ENCODE peak calls at places on chromosomes 11 and 22, in seven cellular contexts. One of them, this sample, is unnamed. For H3K4me1, the result is how much of the 10 kb centered on the place peaks cover.

GRCh38 chr11:27445625-27446024 is 27.0 kb downstream of the LGR4 start:
- DNase-seq in IMR-90: no peak
- DNase-seq in pancreas: no peak
- DNase-seq in stomach: no peak
- DNase-seq in prostate gland: no peak
- DNase-seq in lung: no peak
- DNase-seq in cardiac muscle cell: no peak
- DNase-seq in this sample: no peak

GRCh38 chr22:27537481-27537891 is 264.1 kb downstream of the MN1 start:
- DNase-seq in prostate gland: no peak
- DNase-seq in pancreas: no peak
- DNase-seq in IMR-90: no peak
- DNase-seq in lung: no peak
- DNase-seq in stomach: no peak
- DNase-seq in cardiac muscle cell: peak
- DNase-seq in this sample: no peak

GRCh38 chr11:19079643-19080440 is 19.3 kb upstream of the MRGPRX2 start:
- DNase-seq in stomach: no peak
- DNase-seq in pancreas: no peak
- DNase-seq in cardiac muscle cell: peak
- DNase-seq in IMR-90: peak
- DNase-seq in lung: no peak
- DNase-seq in prostate gland: peak
- DNase-seq in this sample: no peak

GRCh38 chr11:134940441-134941125 is 528.5 kb upstream of the B3GAT1 start:
- DNase-seq in pancreas: no peak
- DNase-seq in IMR-90: no peak
- DNase-seq in cardiac muscle cell: no peak
- DNase-seq in lung: no peak
- DNase-seq in stomach: no peak
- DNase-seq in prostate gland: no peak
- DNase-seq in this sample: no peak

GRCh38 chr22:23067023-23067650 is 3.2 kb upstream of the GNAZ start:
- DNase-seq in cardiac muscle cell: no peak
- DNase-seq in IMR-90: no peak
- DNase-seq in lung: no peak
- DNase-seq in pancreas: no peak
- DNase-seq in stomach: peak
- DNase-seq in prostate gland: no peak
- DNase-seq in this sample: no peak

GRCh38 chr11:83540112-83540675 is 254.0 kb upstream of the CCDC90B start:
- DNase-seq in cardiac muscle cell: no peak
- DNase-seq in IMR-90: peak
- DNase-seq in lung: no peak
- DNase-seq in prostate gland: no peak
- DNase-seq in pancreas: no peak
- DNase-seq in stomach: no peak
- DNase-seq in this sample: no peak

GRCh38 chr11:65121447-65121864 is 478 bp downstream of the FAU start:
- DNase-seq in prostate gland: no peak
- DNase-seq in lung: no peak
- DNase-seq in pancreas: peak
- DNase-seq in stomach: no peak
- DNase-seq in cardiac muscle cell: no peak
- DNase-seq in IMR-90: no peak
- DNase-seq in this sample: no peak

GRCh38 chr11:118051611-118052461 is 25.0 kb upstream of the TMPRSS4 start:
- DNase-seq in cardiac muscle cell: no peak
- DNase-seq in stomach: peak
- DNase-seq in IMR-90: no peak
- DNase-seq in lung: no peak
- DNase-seq in prostate gland: no peak
- DNase-seq in pancreas: no peak
- DNase-seq in this sample: peak

GRCh38 chr11:125625225-125625593 is 246 bp downstream of the CHEK1 start:
- DNase-seq in prostate gland: no peak
- DNase-seq in lung: no peak
- DNase-seq in IMR-90: no peak
- DNase-seq in pancreas: no peak
- DNase-seq in stomach: no peak
- DNase-seq in cardiac muscle cell: no peak
- DNase-seq in this sample: no peak

GRCh38 chr11:1508986-1509385 is 22.4 kb upstream of the MOB2 start:
- DNase-seq in lung: no peak
- DNase-seq in pancreas: no peak
- DNase-seq in stomach: no peak
- DNase-seq in IMR-90: no peak
- DNase-seq in cardiac muscle cell: no peak
- DNase-seq in prostate gland: no peak
- DNase-seq in this sample: no peak
- H3K4me1 ChIP-seq in lung: under half
- H3K4me1 ChIP-seq in pancreas: under half
- H3K4me1 ChIP-seq in stomach: half or more
- H3K4me1 ChIP-seq in IMR-90: under half
- H3K4me1 ChIP-seq in cardiac muscle cell: under half
- H3K4me1 ChIP-seq in prostate gland: under half
- H3K4me1 ChIP-seq in this sample: half or more

GRCh38 chr11:60910281-60910687 is 3.7 kb upstream of the TMEM109 start:
- DNase-seq in pancreas: no peak
- DNase-seq in prostate gland: no peak
- DNase-seq in lung: no peak
- DNase-seq in IMR-90: no peak
- DNase-seq in cardiac muscle cell: no peak
- DNase-seq in stomach: peak
- DNase-seq in this sample: no peak

GRCh38 chr11:60913793-60914619 is at the start of gene TMEM109:
- DNase-seq in cardiac muscle cell: peak
- DNase-seq in stomach: peak
- DNase-seq in prostate gland: peak
- DNase-seq in lung: peak
- DNase-seq in pancreas: peak
- DNase-seq in IMR-90: peak
- DNase-seq in this sample: no peak

GRCh38 chr11:60910711-60911366 is 3.1 kb upstream of the TMEM109 start:
- DNase-seq in prostate gland: no peak
- DNase-seq in lung: no peak
- DNase-seq in stomach: no peak
- DNase-seq in cardiac muscle cell: no peak
- DNase-seq in IMR-90: no peak
- DNase-seq in pancreas: no peak
- DNase-seq in this sample: no peak

GRCh38 chr11:60912851-60913550 is 957 bp upstream of the TMEM109 start:
- DNase-seq in pancreas: peak
- DNase-seq in cardiac muscle cell: no peak
- DNase-seq in stomach: peak
- DNase-seq in prostate gland: peak
- DNase-seq in IMR-90: no peak
- DNase-seq in lung: no peak
- DNase-seq in this sample: no peak

DNA sequence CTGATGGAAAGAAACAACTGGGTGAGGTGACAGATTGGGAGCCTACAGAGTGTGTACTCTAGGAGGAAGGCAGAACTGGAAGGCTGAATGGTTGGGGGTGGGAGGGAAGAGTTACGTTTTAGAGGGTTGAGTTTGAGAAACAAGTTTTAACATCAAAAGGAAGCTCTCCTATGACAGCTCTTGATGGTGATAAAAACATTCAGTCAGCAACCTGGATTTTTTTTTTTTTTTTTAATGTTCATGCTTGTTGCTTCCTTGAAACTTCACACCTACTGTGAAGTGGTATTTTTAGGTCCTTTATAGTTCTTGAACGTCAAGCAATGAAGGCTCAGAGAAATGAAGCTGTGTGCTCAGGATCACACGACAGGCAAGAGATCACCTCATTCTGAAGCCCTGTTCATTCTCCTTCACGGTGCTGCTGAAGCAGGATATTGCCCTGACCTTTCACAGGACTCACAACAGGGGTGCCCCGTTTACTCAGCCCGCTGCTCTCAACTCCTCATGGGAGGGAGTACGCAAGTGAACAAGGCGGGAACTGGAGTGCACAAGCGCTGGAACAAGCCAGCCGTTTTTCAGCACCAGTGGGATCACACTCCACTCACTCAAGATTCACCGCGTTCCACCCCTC is 1.6 kb upstream of the TMEM109 start:
- DNase-seq in prostate gland: no peak
- DNase-seq in IMR-90: no peak
- DNase-seq in cardiac muscle cell: no peak
- DNase-seq in stomach: no peak
- DNase-seq in lung: no peak
- DNase-seq in pancreas: no peak
- DNase-seq in this sample: no peak
- H3K4me1 ChIP-seq in prostate gland: under half
- H3K4me1 ChIP-seq in IMR-90: under half
- H3K4me1 ChIP-seq in cardiac muscle cell: under half
- H3K4me1 ChIP-seq in stomach: under half
- H3K4me1 ChIP-seq in lung: under half
- H3K4me1 ChIP-seq in pancreas: under half
- H3K4me1 ChIP-seq in this sample: under half

DNA sequence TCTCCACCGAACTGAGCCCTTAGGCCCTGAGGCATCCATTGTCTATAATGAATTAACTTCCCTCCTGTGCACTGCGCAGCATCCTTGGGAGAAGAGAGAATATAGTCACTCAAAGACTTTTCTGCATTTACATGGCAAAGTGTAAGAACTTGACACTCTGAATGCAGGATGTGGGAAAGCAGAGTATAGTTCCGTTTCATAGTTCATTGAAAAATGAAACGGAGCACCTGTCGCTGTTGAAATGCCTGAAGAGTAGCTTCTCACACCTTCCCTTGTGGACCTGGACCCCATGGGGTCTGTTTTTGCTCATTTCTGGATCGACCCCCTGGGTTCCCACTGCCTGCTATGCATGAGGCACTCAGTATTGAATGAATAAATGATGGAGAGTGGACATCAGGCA is 6.3 kb downstream of the ZNRF3 start:
- DNase-seq in cardiac muscle cell: no peak
- DNase-seq in pancreas: no peak
- DNase-seq in stomach: no peak
- DNase-seq in prostate gland: no peak
- DNase-seq in lung: no peak
- DNase-seq in IMR-90: no peak
- DNase-seq in this sample: no peak
- H3K4me1 ChIP-seq in cardiac muscle cell: half or more
- H3K4me1 ChIP-seq in pancreas: under half
- H3K4me1 ChIP-seq in stomach: half or more
- H3K4me1 ChIP-seq in prostate gland: under half
- H3K4me1 ChIP-seq in lung: under half
- H3K4me1 ChIP-seq in IMR-90: under half
- H3K4me1 ChIP-seq in this sample: half or more

GRCh38 chr22:46086577-46087335 is 63.6 kb upstream of the PPARA start:
- DNase-seq in IMR-90: peak
- DNase-seq in prostate gland: no peak
- DNase-seq in lung: no peak
- DNase-seq in pancreas: peak
- DNase-seq in cardiac muscle cell: no peak
- DNase-seq in stomach: peak
- DNase-seq in this sample: no peak
- H3K4me1 ChIP-seq in IMR-90: under half
- H3K4me1 ChIP-seq in prostate gland: half or more
- H3K4me1 ChIP-seq in lung: half or more
- H3K4me1 ChIP-seq in pancreas: half or more
- H3K4me1 ChIP-seq in cardiac muscle cell: under half
- H3K4me1 ChIP-seq in stomach: half or more
- H3K4me1 ChIP-seq in this sample: half or more

GRCh38 chr11:11410626-11411025 is 57.6 kb upstream of the CSNK2A3 start:
- DNase-seq in pancreas: no peak
- DNase-seq in cardiac muscle cell: no peak
- DNase-seq in stomach: no peak
- DNase-seq in prostate gland: no peak
- DNase-seq in IMR-90: no peak
- DNase-seq in lung: no peak
- DNase-seq in this sample: no peak

GRCh38 chr11:11413776-11414175 is 60.7 kb upstream of the CSNK2A3 start:
- DNase-seq in IMR-90: no peak
- DNase-seq in pancreas: no peak
- DNase-seq in prostate gland: peak
- DNase-seq in cardiac muscle cell: no peak
- DNase-seq in stomach: no peak
- DNase-seq in lung: no peak
- DNase-seq in this sample: no peak

GRCh38 chr11:11409916-11410315 is 56.9 kb upstream of the CSNK2A3 start:
- DNase-seq in lung: no peak
- DNase-seq in IMR-90: no peak
- DNase-seq in stomach: no peak
- DNase-seq in pancreas: no peak
- DNase-seq in cardiac muscle cell: no peak
- DNase-seq in prostate gland: no peak
- DNase-seq in this sample: no peak

GRCh38 chr11:11409224-11409623 is 56.2 kb upstream of the CSNK2A3 start:
- DNase-seq in stomach: no peak
- DNase-seq in prostate gland: no peak
- DNase-seq in lung: no peak
- DNase-seq in IMR-90: no peak
- DNase-seq in pancreas: no peak
- DNase-seq in cardiac muscle cell: no peak
- DNase-seq in this sample: no peak

GRCh38 chr11:11411401-11411985 is 58.4 kb upstream of the CSNK2A3 start:
- DNase-seq in lung: no peak
- DNase-seq in pancreas: no peak
- DNase-seq in IMR-90: no peak
- DNase-seq in cardiac muscle cell: no peak
- DNase-seq in stomach: no peak
- DNase-seq in prostate gland: peak
- DNase-seq in this sample: no peak
- H3K4me1 ChIP-seq in lung: under half
- H3K4me1 ChIP-seq in pancreas: under half
- H3K4me1 ChIP-seq in IMR-90: under half
- H3K4me1 ChIP-seq in cardiac muscle cell: under half
- H3K4me1 ChIP-seq in stomach: under half
- H3K4me1 ChIP-seq in prostate gland: under half
- H3K4me1 ChIP-seq in this sample: under half

GRCh38 chr11:46360878-46361277 is 13.6 kb downstream of the DGKZ start:
- DNase-seq in pancreas: no peak
- DNase-seq in stomach: no peak
- DNase-seq in cardiac muscle cell: no peak
- DNase-seq in prostate gland: no peak
- DNase-seq in lung: no peak
- DNase-seq in IMR-90: no peak
- DNase-seq in this sample: no peak

GRCh38 chr11:46353706-46354105 is 6.4 kb downstream of the DGKZ start:
- DNase-seq in pancreas: no peak
- DNase-seq in prostate gland: no peak
- DNase-seq in lung: no peak
- DNase-seq in stomach: no peak
- DNase-seq in cardiac muscle cell: peak
- DNase-seq in IMR-90: peak
- DNase-seq in this sample: no peak

GRCh38 chr11:46357483-46357936 is 10.2 kb downstream of the DGKZ start:
- DNase-seq in prostate gland: peak
- DNase-seq in pancreas: peak
- DNase-seq in cardiac muscle cell: no peak
- DNase-seq in lung: no peak
- DNase-seq in stomach: peak
- DNase-seq in IMR-90: no peak
- DNase-seq in this sample: no peak

GRCh38 chr11:46359936-46360335 is 12.7 kb downstream of the DGKZ start:
- DNase-seq in cardiac muscle cell: no peak
- DNase-seq in IMR-90: peak
- DNase-seq in prostate gland: no peak
- DNase-seq in pancreas: no peak
- DNase-seq in stomach: no peak
- DNase-seq in lung: no peak
- DNase-seq in this sample: no peak

GRCh38 chr11:46356911-46357482 is 9.7 kb downstream of the DGKZ start:
- DNase-seq in cardiac muscle cell: peak
- DNase-seq in prostate gland: no peak
- DNase-seq in lung: no peak
- DNase-seq in pancreas: no peak
- DNase-seq in IMR-90: peak
- DNase-seq in stomach: no peak
- DNase-seq in this sample: no peak
- H3K4me1 ChIP-seq in cardiac muscle cell: under half
- H3K4me1 ChIP-seq in prostate gland: under half
- H3K4me1 ChIP-seq in lung: under half
- H3K4me1 ChIP-seq in pancreas: under half
- H3K4me1 ChIP-seq in IMR-90: under half
- H3K4me1 ChIP-seq in stomach: half or more
- H3K4me1 ChIP-seq in this sample: half or more